ENCODE peak calls at places on chromosome 1, in nine cellular contexts. D is aorta; B is NCI-H1417 treated with DMSO at 0.1 percent for 48 hours; V is GM20000; R is ureter; P is AG08396; N is bronchial epithelial cell; I is KBM-7; C is effector CD4-positive, alpha-beta T cell. Q is an unnamed sample.

GRCh38 chr1:177174921-177175634 is 4.3 kb downstream of the BRINP2 start:
- DNase-seq in B (no peak), R (no peak), V (no peak), N (no peak), I (no peak), C (no peak), D (no peak), P (no peak), Q (no peak)

GRCh38 chr1:41618066-41618825 is 133.8 kb upstream of the EDN2 start:
- DNase-seq in I (no peak), R (peak; percentile 84), N (peak; percentile 43), V (no peak), P (no peak), D (peak; percentile 87), B (no peak), C (no peak), Q (peak; percentile 39)

GRCh38 chr1:23837905-23838304 is 12.7 kb upstream of the HMGCL start:
- DNase-seq in B (no peak), C (no peak), R (no peak), I (no peak), N (no peak), P (no peak), D (no peak), V (no peak), Q (no peak)

GRCh38 chr1:207286747-207287528 is 34.5 kb upstream of the CD55 start:
- DNase-seq in C (no peak), I (no peak), R (no peak), N (no peak), D (no peak), P (no peak), V (no peak), B (no peak), Q (no peak)

GRCh38 chr1:37238376-37239224 is 204.3 kb upstream of the GRIK3 start:
- DNase-seq in P (no peak), N (peak; percentile 39), R (peak; percentile 32), D (no peak), V (no peak), C (no peak), I (no peak), B (peak; percentile 76), Q (no peak)

GRCh38 chr1:60431593-60431992 is 358.0 kb upstream of the C1orf87 start:
- DNase-seq in B (no peak), C (no peak), N (no peak), P (no peak), D (no peak), I (no peak), R (no peak), V (no peak), Q (no peak)

GRCh38 chr1:63463248-63463647 is 59.8 kb downstream of the ITGB3BP start:
- DNase-seq in V (no peak), D (no peak), C (no peak), P (no peak), N (peak; percentile 95), B (no peak), R (no peak), I (no peak), Q (no peak)

GRCh38 chr1:61056674-61057439 is 25.5 kb upstream of the NFIA start:
- DNase-seq in V (no peak), D (peak; percentile 81), R (peak; percentile 57), C (peak; percentile 6), P (no peak), N (peak; percentile 42), I (no peak), B (no peak), Q (no peak)